ENCODE peak calls at places on chromosomes 11 and 22, in ten cellular contexts. O is ACHN; J is type B pancreatic cell; Y is B cell; V is natural killer cell; R is BJ; E is prostate gland; Q is NCI-H510A; N is globus pallidus; F is activated CD4-positive, alpha-beta T cell treated with anti-CD3 and anti-CD28 coated beads, Interleukin-2, amount 10 ng/mL, durations not matched to agents 24 days and 14 days. H is an unnamed sample.

GRCh38 chr11:65918211-65919150 is at the start of gene C11orf68:
- DNase-seq in E (no peak), O (peak; percentile 16), V (no peak), F (no peak), Q (no peak), J (no peak), R (no peak), N (no peak), Y (no peak), H (no peak)

GRCh38 chr11:8301622-8302021 is 37.9 kb upstream of the LMO1 start:
- DNase-seq in Y (no peak), R (no peak), V (no peak), Q (no peak), J (no peak), O (no peak), F (no peak), E (no peak), N (no peak), H (no peak)

GRCh38 chr11:7677801-7678201 is 4.5 kb upstream of the CYB5R2 start:
- DNase-seq in N (no peak), Q (no peak), O (no peak), V (no peak), Y (no peak), J (no peak), E (no peak), R (no peak), F (no peak), H (no peak)

GRCh38 chr11:118572914-118573550 is 823 bp downstream of the ARCN1 start:
- DNase-seq in E (peak; percentile 11), Y (no peak), J (peak; percentile 51), N (no peak), V (no peak), R (no peak), O (peak; percentile 14), Q (no peak), F (peak; percentile 77), H (no peak)

GRCh38 chr11:130675456-130675855 is 227.0 kb downstream of the ADAMTS15 start:
- DNase-seq in V (no peak), F (no peak), N (no peak), Y (no peak), R (no peak), O (no peak), Q (no peak), J (no peak), E (no peak), H (no peak)

GRCh38 chr11:85835729-85836128 is 19.5 kb upstream of the CCDC83 start:
- DNase-seq in Q (no peak), F (peak; percentile 33), R (no peak), J (no peak), Y (no peak), O (no peak), N (no peak), E (no peak), V (no peak), H (no peak)

GRCh38 chr11:35162795-35163194 is 23.8 kb downstream of the CD44 start:
- DNase-seq in Q (no peak), E (no peak), F (peak; percentile 60), V (no peak), J (no peak), R (no peak), N (no peak), O (peak; percentile 64), Y (peak; percentile 65), H (no peak)

GRCh38 chr11:12050470-12050891 is 42.1 kb upstream of the DKK3 start:
- DNase-seq in Y (no peak), N (no peak), F (no peak), J (no peak), R (no peak), Q (no peak), O (no peak), V (no peak), E (peak; percentile 76), H (no peak)

GRCh38 chr11:61602775-61603569 is 22.1 kb upstream of the SYT7 start:
- DNase-seq in F (no peak), R (peak; percentile 83), Y (no peak), O (peak; percentile 58), E (no peak), N (no peak), Q (peak; percentile 61), V (no peak), J (no peak), H (peak; percentile 68)

GRCh38 chr22:46484156-46484860 is 53.1 kb downstream of the CELSR1 start:
- DNase-seq in Y (no peak), R (no peak), J (no peak), V (no peak), E (no peak), Q (no peak), O (peak; percentile 32), F (no peak), N (no peak), H (no peak)

GRCh38 chr22:19622061-19622441 is 92.3 kb upstream of the SEPTIN5 start:
- DNase-seq in E (no peak), N (no peak), Q (no peak), V (no peak), Y (peak; percentile 83), O (no peak), J (no peak), R (no peak), F (no peak), H (no peak)

GRCh38 chr11:115759622-115760527 is 255.7 kb upstream of the CADM1 start:
- DNase-seq in J (no peak), N (no peak), Q (peak; percentile 53), Y (no peak), F (no peak), R (no peak), V (no peak), O (no peak), E (no peak), H (no peak)

GRCh38 chr11:11461473-11461872 is 108.4 kb upstream of the CSNK2A3 start:
- DNase-seq in Q (no peak), V (no peak), R (no peak), E (no peak), O (no peak), F (no peak), Y (no peak), J (no peak), N (no peak), H (no peak)

GRCh38 chr22:36901411-36902142 is 11.9 kb upstream of the CSF2RB start:
- DNase-seq in F (peak; percentile 80), N (no peak), E (no peak), O (no peak), Q (no peak), J (no peak), R (no peak), Y (no peak), V (no peak), H (no peak)

GRCh38 chr11:33687733-33688479 is 12.7 kb downstream of the C11orf91 start:
- DNase-seq in E (peak; percentile 30), R (no peak), O (peak; percentile 52), F (no peak), V (no peak), N (peak; percentile 69), J (no peak), Q (no peak), Y (no peak), H (peak; percentile 40)

H was measured in SHP77.